ENCODE peak calls at places on chromosomes 16 and 17, in four cellular contexts. T is IMR-90, H is GM12878, G is K562. Z is an unnamed sample.

GRCh38 chr17:42659079-42659931 is at the start of gene TUBG2:
- DNase-seq in T (peak), G (no peak), H (no peak), Z (peak)

GRCh38 chr17:47423406-47424295 is 99.9 kb downstream of the EFCAB13 start:
- DNase-seq in H (no peak), T (no peak), G (no peak), Z (peak)

GRCh38 chr16:8859913-8860881 is 8.6 kb downstream of the CARHSP1 start:
- DNase-seq in T (peak), G (no peak), H (no peak), Z (peak)

GRCh38 chr17:79370594-79370993 is 240.3 kb downstream of the RBFOX3 start:
- DNase-seq in G (no peak), H (no peak), T (no peak), Z (no peak)

GRCh38 chr17:61399131-61400057 is at the start of gene TBX2:
- DNase-seq in H (no peak), T (peak), G (no peak), Z (no peak)

GRCh38 chr16:10314811-10315210 is 71.0 kb upstream of the ATF7IP2 start:
- DNase-seq in T (no peak), H (no peak), G (no peak), Z (no peak)

GRCh38 chr17:12136646-12137045 is 116.0 kb downstream of the MAP2K4 start:
- DNase-seq in G (no peak), T (no peak), H (no peak), Z (no peak)

GRCh38 chr16:85323230-85323960 is 211.1 kb upstream of the CIBAR2 start:
- DNase-seq in G (no peak), T (no peak), H (no peak), Z (no peak)

GRCh38 chr16:71830359-71830758 is 15.4 kb upstream of the ATXN1L start:
- DNase-seq in T (no peak), H (no peak), G (no peak), Z (no peak)

GRCh38 chr16:8505327-8505991 is 84.9 kb downstream of the TMEM114 start:
- DNase-seq in H (no peak), G (no peak), T (no peak), Z (no peak)

GRCh38 chr16:70696952-70697600 is 11.2 kb upstream of the MTSS2 start:
- DNase-seq in G (no peak), T (no peak), H (no peak), Z (no peak)

GRCh38 chr16:12793120-12793889 is 10.4 kb downstream of the CPPED1 start:
- DNase-seq in G (peak), T (no peak), H (no peak), Z (no peak)

GRCh38 chr17:8408371-8408770 is 10.7 kb upstream of the RNF222 start:
- DNase-seq in G (no peak), T (no peak), H (no peak), Z (no peak)

GRCh38 chr16:47965439-47965838 is 190.4 kb downstream of the ABCC12 start:
- DNase-seq in T (peak), H (no peak), G (no peak), Z (no peak)

GRCh38 chr17:77606146-77606864 is 352.2 kb upstream of the TNRC6C start:
- DNase-seq in T (no peak), H (no peak), G (no peak), Z (no peak)

GRCh38 chr17:70123193-70123592 is 46.1 kb upstream of the KCNJ2 start:
- DNase-seq in T (peak), H (no peak), G (no peak), Z (peak)

GRCh38 chr17:57004944-57005579 is 27.1 kb downstream of the SCPEP1 start:
- DNase-seq in G (no peak), T (no peak), H (peak), Z (no peak)

GRCh38 chr16:84887207-84887606 is 67.4 kb downstream of the CRISPLD2 start:
- DNase-seq in H (no peak), G (no peak), T (no peak), Z (no peak)

GRCh38 chr16:67770371-67770991 is 35.9 kb downstream of the RANBP10 start:
- DNase-seq in G (no peak), H (no peak), T (peak), Z (peak)

GRCh38 chr17:80621335-80622169 is 76.9 kb downstream of the RPTOR start:
- DNase-seq in H (no peak), G (no peak), T (no peak), Z (no peak)

GRCh38 chr17:13952252-13952721 is 117.0 kb upstream of the COX10 start:
- DNase-seq in G (no peak), H (no peak), T (no peak), Z (no peak)

GRCh38 chr17:21020622-21021021 is 22.2 kb downstream of the USP22 start:
- DNase-seq in G (no peak), H (no peak), T (no peak), Z (no peak)

GRCh38 chr17:30599424-30600061 is 122.3 kb downstream of the GOSR1 start:
- DNase-seq in T (no peak), G (no peak), H (peak), Z (no peak)

GRCh38 chr17:28570716-28571254 is 539 bp downstream of the PIGS start:
- DNase-seq in G (peak), H (no peak), T (no peak), Z (peak)

GRCh38 chr17:1813088-1813487 is 16.6 kb downstream of the SMYD4 start:
- DNase-seq in H (no peak), T (peak), G (no peak), Z (no peak)

GRCh38 chr16:9658157-9658556 is 524.1 kb downstream of the GRIN2A start:
- DNase-seq in T (no peak), H (no peak), G (no peak), Z (no peak)

GRCh38 chr17:17804007-17804406 is 32.8 kb downstream of the SREBF1 start:
- DNase-seq in H (no peak), G (no peak), T (no peak), Z (no peak)

GRCh38 chr17:32267690-32268205 is 2.1 kb downstream of the RHBDL3 start:
- DNase-seq in G (no peak), T (no peak), H (no peak), Z (no peak)

GRCh38 chr16:2500937-2501750 is 12.6 kb upstream of the ATP6V0C start:
- DNase-seq in G (peak), T (peak), H (peak), Z (peak)

GRCh38 chr17:17831208-17832039 is 5.4 kb downstream of the SREBF1 start:
- DNase-seq in H (no peak), T (no peak), G (no peak), Z (no peak)

GRCh38 chr17:64099543-64099942 is 30.4 kb downstream of the ERN1 start:
- DNase-seq in G (no peak), H (no peak), T (no peak), Z (no peak)

GRCh38 chr16:87317766-87318121 is 552 bp upstream of the C16orf95 start:
- DNase-seq in T (peak), G (peak), H (no peak), Z (no peak)

GRCh38 chr17:44862278-44862914 is 14.7 kb downstream of the HIGD1B start:
- DNase-seq in G (no peak), T (no peak), H (no peak), Z (no peak)

GRCh38 chr16:71761097-71761496 is 36.6 kb upstream of the PHLPP2 start:
- DNase-seq in G (no peak), T (no peak), H (no peak), Z (no peak)

DNA sequence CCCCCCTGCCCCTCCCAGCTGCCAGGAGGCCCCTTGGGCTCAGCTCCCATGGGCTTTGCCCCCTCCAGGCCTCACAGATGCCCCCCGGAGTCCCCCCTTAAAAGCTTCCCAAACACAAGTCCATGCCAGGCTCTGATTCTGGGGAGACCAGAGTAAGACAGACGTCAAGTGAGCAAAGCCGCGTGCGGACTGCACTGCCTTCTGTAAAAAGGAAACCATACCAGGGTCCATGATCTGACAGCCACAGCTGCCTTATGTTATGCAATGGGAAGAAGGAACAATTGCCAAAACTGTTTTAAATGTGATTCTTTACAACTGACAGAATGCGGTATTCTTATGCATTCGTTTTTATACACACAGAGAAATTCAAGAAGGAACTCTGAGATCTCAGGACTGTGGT is 17.9 kb upstream of the HEXD start:
- DNase-seq in H (no peak), G (no peak), T (peak), Z (no peak)
- TF ChIP-seq FOS in H (no peak), G (no peak), T (no peak), Z (no peak)

GRCh38 chr17:82636626-82637598 is 11.3 kb downstream of the WDR45B start:
- DNase-seq in T (no peak), G (no peak), H (no peak), Z (peak)
- TF ChIP-seq FOS in T (no peak), G (no peak), H (no peak), Z (no peak)

DNA sequence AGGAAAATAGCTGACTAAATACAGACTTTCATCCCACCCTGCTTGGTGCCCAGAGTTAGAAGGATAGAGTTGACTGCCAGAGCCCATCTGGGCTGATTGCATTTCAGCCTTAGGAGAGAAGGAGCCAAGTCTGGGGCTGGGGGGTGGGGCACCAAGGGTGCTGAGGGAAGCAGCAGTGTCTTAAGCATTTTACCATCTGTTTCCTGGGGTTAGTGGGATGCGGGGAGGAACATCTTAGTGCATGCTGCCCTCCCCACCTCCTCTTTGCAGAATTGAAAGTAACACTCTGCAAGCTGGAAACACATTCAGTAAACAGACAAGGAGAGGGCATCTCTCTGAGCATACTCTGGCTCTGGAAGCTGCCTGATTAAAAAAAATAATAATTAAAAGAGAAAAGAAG is 1.5 kb upstream of the ARL5C start:
- DNase-seq in G (no peak), T (no peak), H (no peak), Z (no peak)
- TF ChIP-seq FOS in G (no peak), T (no peak), H (no peak), Z (no peak)

GRCh38 chr17:50127661-50128361 is 2.1 kb downstream of the SAMD14 start:
- DNase-seq in H (no peak), T (peak), G (no peak), Z (peak)
- TF ChIP-seq FOS in H (no peak), T (no peak), G (no peak), Z (no peak)

DNA sequence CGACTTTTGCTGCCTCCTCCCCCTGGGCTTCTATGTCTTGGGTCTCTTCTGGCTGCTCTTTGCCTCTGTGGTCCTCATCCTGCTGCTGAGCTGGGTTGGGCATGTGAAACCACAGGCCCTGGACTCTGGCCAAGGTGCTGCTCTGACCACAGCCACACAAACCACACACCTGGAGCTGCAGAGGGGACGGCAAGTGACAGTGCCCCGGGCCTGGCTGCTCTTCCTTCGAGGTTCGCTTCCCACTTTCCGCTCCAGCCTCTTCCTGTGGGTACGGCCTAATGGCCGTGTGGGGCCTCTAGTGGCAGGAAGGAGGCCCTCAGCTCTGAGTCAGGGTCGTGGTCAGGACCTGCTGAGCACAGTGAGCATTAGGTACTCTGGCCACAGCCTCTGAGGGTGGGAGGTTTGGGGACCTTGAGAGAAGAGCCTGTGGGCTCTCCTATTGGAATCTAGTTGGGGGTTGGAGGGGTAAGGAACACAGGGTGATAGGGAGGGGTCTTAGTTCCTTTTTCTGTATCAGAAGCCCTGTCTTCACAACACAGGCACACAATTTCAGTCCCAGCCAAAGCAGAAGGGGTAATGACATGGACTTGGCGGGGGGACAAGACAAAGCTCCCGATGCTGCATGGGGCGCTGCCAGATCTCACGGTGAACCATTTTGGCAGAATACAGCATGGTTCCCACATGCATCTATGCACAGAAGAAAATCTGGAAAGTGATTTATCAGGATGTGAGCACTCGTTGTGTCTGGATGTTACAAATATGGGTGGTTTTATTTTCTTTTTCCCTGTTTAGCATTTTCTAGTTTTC is 2.3 kb downstream of the GP1BA start:
- DNase-seq in H (no peak), T (peak), G (peak), Z (peak)
- TF ChIP-seq FOS in H (no peak), T (no peak), G (no peak), Z (no peak)

GRCh38 chr16:58733671-58734458 is at the start of gene GOT2:
- DNase-seq in G (peak), H (peak), T (peak), Z (peak)

GRCh38 chr16:58734459-58734787 is 307 bp upstream of the GOT2 start:
- DNase-seq in G (no peak), H (no peak), T (no peak), Z (no peak)

GRCh38 chr16:58741166-58741565 is 7.0 kb upstream of the GOT2 start:
- DNase-seq in G (no peak), H (no peak), T (no peak), Z (no peak)

GRCh38 chr16:58733248-58733670 is 857 bp downstream of the GOT2 start:
- DNase-seq in G (no peak), T (peak), H (no peak), Z (no peak)

DNA sequence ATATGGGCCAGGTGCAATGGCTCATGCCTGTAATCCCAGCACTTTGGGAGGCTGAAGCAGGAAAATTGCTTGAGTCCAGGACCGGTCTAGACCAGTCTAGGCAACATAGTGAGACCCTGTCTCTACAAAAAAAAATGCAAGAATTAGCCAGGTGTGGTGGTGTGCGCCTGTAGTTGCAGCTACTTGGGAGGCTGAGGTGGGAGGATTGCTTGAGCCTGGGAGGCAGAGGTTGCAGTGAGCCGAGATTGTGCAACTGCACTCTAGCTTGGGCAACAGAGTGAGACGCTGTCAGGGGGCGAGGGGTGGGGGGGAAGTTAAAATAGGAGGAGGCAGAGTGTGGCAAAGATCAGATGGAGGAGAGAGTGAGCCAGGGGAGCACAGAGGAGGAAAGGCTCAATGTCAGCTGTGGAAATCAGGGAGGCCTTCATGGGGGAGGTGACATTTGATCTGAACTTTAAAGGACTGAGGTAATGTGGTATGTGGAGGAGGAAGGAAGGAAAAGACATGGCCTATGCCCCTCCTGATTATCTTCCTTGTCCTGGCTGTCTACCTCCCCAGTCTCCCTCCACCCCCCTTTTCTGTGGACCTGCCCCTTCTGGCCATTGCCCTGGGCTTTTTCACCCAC is 4.7 kb upstream of the GOT2 start:
- DNase-seq in T (no peak), G (no peak), H (no peak), Z (no peak)
- TF ChIP-seq FOS in T (no peak), G (no peak), H (no peak), Z (no peak)